ENCODE peak calls at places on chromosomes 2 and 18, in six cellular contexts. One of them, this sample, is unnamed.

GRCh38 chr2:125516496-125517109 is 1139.4 kb upstream of the GYPC start:
- DNase-seq in right cardiac atrium: no peak
- DNase-seq in fibroblast of lung: no peak
- DNase-seq in caudate nucleus: no peak
- DNase-seq in left ventricle myocardium inferior: no peak
- DNase-seq in heart left ventricle: no peak
- DNase-seq in this sample: no peak

GRCh38 chr18:55559735-55560134 is 28.3 kb downstream of the TCF4 start:
- DNase-seq in right cardiac atrium: no peak
- DNase-seq in fibroblast of lung: no peak
- DNase-seq in caudate nucleus: no peak
- DNase-seq in left ventricle myocardium inferior: peak; percentile 23
- DNase-seq in heart left ventricle: peak; percentile 39
- DNase-seq in this sample: no peak

GRCh38 chr18:28588884-28589549 is 412.1 kb upstream of the CDH2 start:
- DNase-seq in right cardiac atrium: no peak
- DNase-seq in fibroblast of lung: peak; percentile 75
- DNase-seq in caudate nucleus: no peak
- DNase-seq in left ventricle myocardium inferior: no peak
- DNase-seq in heart left ventricle: no peak
- DNase-seq in this sample: no peak

GRCh38 chr2:165238295-165238694 is 919 bp upstream of the SCN2A start:
- DNase-seq in right cardiac atrium: no peak
- DNase-seq in fibroblast of lung: peak; percentile 23
- DNase-seq in caudate nucleus: no peak
- DNase-seq in left ventricle myocardium inferior: no peak
- DNase-seq in heart left ventricle: no peak
- DNase-seq in this sample: no peak

GRCh38 chr2:237432484-237433092 is 18.6 kb upstream of the COL6A3 start:
- DNase-seq in right cardiac atrium: peak; percentile 84
- DNase-seq in fibroblast of lung: peak; percentile 98
- DNase-seq in caudate nucleus: no peak
- DNase-seq in left ventricle myocardium inferior: no peak
- DNase-seq in heart left ventricle: no peak
- DNase-seq in this sample: no peak

GRCh38 chr2:160646684-160647444 is 153.3 kb upstream of the RBMS1 start:
- DNase-seq in right cardiac atrium: no peak
- DNase-seq in fibroblast of lung: no peak
- DNase-seq in caudate nucleus: no peak
- DNase-seq in left ventricle myocardium inferior: no peak
- DNase-seq in heart left ventricle: no peak
- DNase-seq in this sample: no peak

GRCh38 chr18:3329471-3329870 is 67.5 kb downstream of the MYL12B start:
- DNase-seq in right cardiac atrium: no peak
- DNase-seq in fibroblast of lung: no peak
- DNase-seq in caudate nucleus: no peak
- DNase-seq in left ventricle myocardium inferior: no peak
- DNase-seq in heart left ventricle: no peak
- DNase-seq in this sample: no peak

GRCh38 chr2:170157025-170157684 is 20.8 kb upstream of the MYO3B start:
- DNase-seq in right cardiac atrium: no peak
- DNase-seq in fibroblast of lung: peak; percentile 82
- DNase-seq in caudate nucleus: no peak
- DNase-seq in left ventricle myocardium inferior: no peak
- DNase-seq in heart left ventricle: no peak
- DNase-seq in this sample: no peak

GRCh38 chr2:2164326-2164917 is 166.7 kb downstream of the MYT1L start:
- DNase-seq in right cardiac atrium: no peak
- DNase-seq in fibroblast of lung: no peak
- DNase-seq in caudate nucleus: no peak
- DNase-seq in left ventricle myocardium inferior: no peak
- DNase-seq in heart left ventricle: no peak
- DNase-seq in this sample: no peak

GRCh38 chr18:3597159-3597977 is 147.4 kb downstream of the TGIF1 start:
- DNase-seq in right cardiac atrium: no peak
- DNase-seq in fibroblast of lung: no peak
- DNase-seq in caudate nucleus: no peak
- DNase-seq in left ventricle myocardium inferior: no peak
- DNase-seq in heart left ventricle: no peak
- DNase-seq in this sample: no peak

GRCh38 chr18:7164610-7165009 is 47.0 kb upstream of the LAMA1 start:
- DNase-seq in right cardiac atrium: no peak
- DNase-seq in fibroblast of lung: no peak
- DNase-seq in caudate nucleus: no peak
- DNase-seq in left ventricle myocardium inferior: no peak
- DNase-seq in heart left ventricle: no peak
- DNase-seq in this sample: no peak

GRCh38 chr2:119063146-119063545 is 95.4 kb downstream of the C1QL2 start:
- DNase-seq in right cardiac atrium: no peak
- DNase-seq in fibroblast of lung: no peak
- DNase-seq in caudate nucleus: no peak
- DNase-seq in left ventricle myocardium inferior: no peak
- DNase-seq in heart left ventricle: no peak
- DNase-seq in this sample: no peak

GRCh38 chr18:44826418-44827259 is 146.0 kb downstream of the SETBP1 start:
- DNase-seq in right cardiac atrium: peak; percentile 82
- DNase-seq in fibroblast of lung: peak; percentile 98
- DNase-seq in caudate nucleus: peak; percentile 23
- DNase-seq in left ventricle myocardium inferior: peak; percentile 42
- DNase-seq in heart left ventricle: peak; percentile 79
- DNase-seq in this sample: no peak

GRCh38 chr2:99691931-99692330 is 202.1 kb upstream of the REV1 start:
- DNase-seq in right cardiac atrium: peak; percentile 95
- DNase-seq in fibroblast of lung: no peak
- DNase-seq in caudate nucleus: no peak
- DNase-seq in left ventricle myocardium inferior: peak; percentile 75
- DNase-seq in heart left ventricle: peak; percentile 74
- DNase-seq in this sample: no peak

GRCh38 chr2:23700627-23701026 is 226.3 kb downstream of the ATAD2B start:
- DNase-seq in right cardiac atrium: no peak
- DNase-seq in fibroblast of lung: no peak
- DNase-seq in caudate nucleus: no peak
- DNase-seq in left ventricle myocardium inferior: no peak
- DNase-seq in heart left ventricle: no peak
- DNase-seq in this sample: no peak

GRCh38 chr18:38940863-38941531 is 1375.4 kb upstream of the CELF4 start:
- DNase-seq in right cardiac atrium: no peak
- DNase-seq in fibroblast of lung: peak; percentile 59
- DNase-seq in caudate nucleus: no peak
- DNase-seq in left ventricle myocardium inferior: no peak
- DNase-seq in heart left ventricle: no peak
- DNase-seq in this sample: no peak

DNA sequence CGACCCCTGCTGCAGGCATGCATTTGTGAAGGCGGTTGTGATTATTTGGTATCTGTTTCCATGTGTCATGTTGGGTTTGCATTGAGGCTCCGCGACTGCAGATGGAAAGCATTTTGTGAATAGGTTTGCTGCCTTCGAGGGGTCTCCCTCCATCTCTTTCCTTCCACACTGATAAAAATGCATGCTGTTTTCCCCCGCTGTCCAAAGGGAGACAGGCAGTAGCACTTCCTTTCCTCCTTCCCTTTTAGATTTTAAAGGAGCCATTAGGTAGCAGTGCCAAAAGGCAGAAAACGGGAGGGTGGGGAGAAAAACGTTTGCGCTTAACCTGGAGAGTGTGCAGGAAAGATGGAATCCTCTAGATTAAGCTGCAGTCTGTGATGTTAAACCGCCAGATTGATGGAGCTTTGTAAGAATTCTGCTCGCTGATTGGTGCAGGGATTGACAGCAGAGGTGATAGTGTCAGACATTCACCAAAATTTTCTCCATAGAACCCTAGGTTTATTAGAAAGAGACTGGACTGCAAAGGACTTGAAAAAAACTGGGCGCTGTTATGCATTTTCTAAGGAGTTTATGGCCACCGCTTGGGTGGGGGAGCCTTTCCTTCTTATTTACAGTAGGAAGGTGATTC is 653 bp downstream of the MAPRE2 start:
- DNase-seq in right cardiac atrium: no peak
- DNase-seq in fibroblast of lung: peak; percentile 23
- DNase-seq in caudate nucleus: no peak
- DNase-seq in left ventricle myocardium inferior: no peak
- DNase-seq in heart left ventricle: no peak
- DNase-seq in this sample: no peak
- H3K27ac ChIP-seq in right cardiac atrium: peak overlapping the region; percentile 81
- H3K27ac ChIP-seq in fibroblast of lung: peak overlapping the region; percentile 91
- H3K27ac ChIP-seq in caudate nucleus: peak overlapping the region; percentile 95
- H3K27ac ChIP-seq in left ventricle myocardium inferior: peak overlapping the region; percentile 93
- H3K27ac ChIP-seq in heart left ventricle: peak overlapping the region; percentile 95
- H3K27ac ChIP-seq in this sample: peak overlapping the region; percentile 85

GRCh38 chr2:66059332-66059731 is 375.6 kb upstream of the MEIS1 start:
- DNase-seq in right cardiac atrium: no peak
- DNase-seq in fibroblast of lung: no peak
- DNase-seq in caudate nucleus: no peak
- DNase-seq in left ventricle myocardium inferior: no peak
- DNase-seq in heart left ventricle: no peak
- DNase-seq in this sample: no peak

GRCh38 chr2:66057844-66058243 is 377.1 kb upstream of the MEIS1 start:
- DNase-seq in right cardiac atrium: no peak
- DNase-seq in fibroblast of lung: no peak
- DNase-seq in caudate nucleus: no peak
- DNase-seq in left ventricle myocardium inferior: no peak
- DNase-seq in heart left ventricle: no peak
- DNase-seq in this sample: no peak

DNA sequence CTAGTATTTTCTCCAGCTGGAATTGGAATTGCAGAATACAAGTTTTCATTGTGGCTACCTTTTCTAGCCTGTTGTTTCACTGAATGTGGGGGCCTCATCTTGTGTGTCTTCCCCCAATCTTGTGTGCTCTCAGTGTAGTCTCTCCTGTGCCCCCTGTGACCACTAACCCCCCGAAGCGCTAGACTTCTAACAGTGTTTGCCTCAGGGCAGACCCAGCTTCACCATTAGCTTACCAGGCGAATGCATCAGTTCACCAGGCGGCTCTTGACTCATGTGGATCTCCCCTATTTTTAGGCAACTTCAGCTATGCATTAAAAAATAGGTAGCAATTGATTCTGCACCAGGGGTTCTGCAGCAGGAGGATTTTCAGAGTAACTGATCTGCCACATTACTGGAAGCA is 376.2 kb upstream of the MEIS1 start:
- DNase-seq in right cardiac atrium: no peak
- DNase-seq in fibroblast of lung: no peak
- DNase-seq in caudate nucleus: no peak
- DNase-seq in left ventricle myocardium inferior: no peak
- DNase-seq in heart left ventricle: no peak
- DNase-seq in this sample: no peak
- H3K27ac ChIP-seq in right cardiac atrium: no peak overlapping the region
- H3K27ac ChIP-seq in fibroblast of lung: no peak overlapping the region
- H3K27ac ChIP-seq in caudate nucleus: no peak overlapping the region
- H3K27ac ChIP-seq in left ventricle myocardium inferior: no peak overlapping the region
- H3K27ac ChIP-seq in heart left ventricle: no peak overlapping the region
- H3K27ac ChIP-seq in this sample: no peak overlapping the region

GRCh38 chr2:59567115-59567514 is 986.3 kb downstream of the BCL11A start:
- DNase-seq in right cardiac atrium: peak; percentile 37
- DNase-seq in fibroblast of lung: no peak
- DNase-seq in caudate nucleus: no peak
- DNase-seq in left ventricle myocardium inferior: no peak
- DNase-seq in heart left ventricle: no peak
- DNase-seq in this sample: no peak

GRCh38 chr2:59570818-59571217 is 982.6 kb downstream of the BCL11A start:
- DNase-seq in right cardiac atrium: no peak
- DNase-seq in fibroblast of lung: no peak
- DNase-seq in caudate nucleus: no peak
- DNase-seq in left ventricle myocardium inferior: no peak
- DNase-seq in heart left ventricle: no peak
- DNase-seq in this sample: no peak

DNA sequence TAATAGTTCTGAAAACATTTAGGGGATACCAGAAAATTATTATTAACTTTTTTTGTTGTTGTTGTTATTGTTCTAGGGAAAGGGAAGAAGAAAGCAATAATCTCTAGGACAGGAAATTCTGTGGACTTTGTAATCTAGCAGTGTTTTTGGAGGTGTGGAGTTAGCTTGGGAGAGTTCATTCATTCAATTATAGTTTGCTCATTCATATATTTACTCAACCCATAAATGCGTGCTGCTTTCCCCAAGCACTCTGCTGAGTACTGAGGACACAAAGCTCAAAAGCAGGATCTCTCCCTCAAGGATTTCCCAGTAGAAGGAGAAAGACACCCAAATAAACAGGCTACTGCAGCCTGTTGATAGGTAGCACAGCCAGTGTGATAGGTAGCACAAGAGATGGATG is 984.3 kb downstream of the BCL11A start:
- DNase-seq in right cardiac atrium: no peak
- DNase-seq in fibroblast of lung: no peak
- DNase-seq in caudate nucleus: no peak
- DNase-seq in left ventricle myocardium inferior: no peak
- DNase-seq in heart left ventricle: no peak
- DNase-seq in this sample: no peak
- H3K27ac ChIP-seq in right cardiac atrium: no peak overlapping the region
- H3K27ac ChIP-seq in fibroblast of lung: no peak overlapping the region
- H3K27ac ChIP-seq in caudate nucleus: no peak overlapping the region
- H3K27ac ChIP-seq in left ventricle myocardium inferior: no peak overlapping the region
- H3K27ac ChIP-seq in heart left ventricle: no peak overlapping the region
- H3K27ac ChIP-seq in this sample: no peak overlapping the region

DNA sequence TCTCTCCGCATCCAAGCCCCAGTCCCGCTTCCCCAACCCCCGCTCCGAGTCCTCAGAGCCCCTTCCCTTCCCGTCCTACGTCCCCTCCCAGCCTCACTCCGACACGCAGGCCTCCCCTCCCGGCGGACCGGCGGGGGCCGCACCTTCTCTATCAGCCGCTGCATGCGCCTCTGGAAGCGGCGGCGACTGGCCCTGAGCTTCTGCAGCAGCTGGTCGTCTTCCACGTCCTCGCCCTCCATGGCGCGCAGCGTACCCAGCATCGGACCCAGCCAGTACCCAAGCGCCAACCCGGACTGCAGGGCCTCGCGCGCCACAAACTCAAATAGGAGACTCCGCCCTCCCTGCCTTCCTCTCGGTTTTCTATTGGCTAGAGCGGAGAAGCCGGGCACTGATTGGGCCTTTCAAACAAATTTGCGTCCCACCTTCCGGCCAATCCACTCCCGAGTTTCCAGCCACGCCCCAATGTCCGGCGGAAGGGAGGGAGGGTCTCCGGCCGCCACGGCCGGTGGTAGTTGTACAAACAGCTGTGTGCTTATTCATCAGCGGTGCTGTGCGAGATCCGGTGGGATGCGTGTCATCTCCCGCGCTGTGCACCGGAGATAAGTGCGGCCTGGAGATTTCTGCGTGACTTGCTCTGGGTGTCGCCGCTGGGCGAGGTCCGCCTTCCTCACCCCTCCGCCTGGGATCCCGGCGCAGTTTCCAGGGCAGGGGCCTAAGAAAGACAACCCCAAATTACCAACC is at the start of gene HJURP:
- DNase-seq in right cardiac atrium: peak; percentile 95
- DNase-seq in fibroblast of lung: peak; percentile 96
- DNase-seq in caudate nucleus: peak; percentile 85
- DNase-seq in left ventricle myocardium inferior: peak; percentile 90
- DNase-seq in heart left ventricle: peak; percentile 94
- DNase-seq in this sample: peak; percentile 87
- H3K27ac ChIP-seq in right cardiac atrium: no peak within 1 kb of the TSS
- H3K27ac ChIP-seq in fibroblast of lung: peak within 1 kb of the TSS; percentile 81
- H3K27ac ChIP-seq in caudate nucleus: peak within 1 kb of the TSS; percentile 4
- H3K27ac ChIP-seq in left ventricle myocardium inferior: peak within 1 kb of the TSS; percentile 63
- H3K27ac ChIP-seq in heart left ventricle: peak within 1 kb of the TSS; percentile 69
- H3K27ac ChIP-seq in this sample: peak within 1 kb of the TSS; percentile 47

DNA sequence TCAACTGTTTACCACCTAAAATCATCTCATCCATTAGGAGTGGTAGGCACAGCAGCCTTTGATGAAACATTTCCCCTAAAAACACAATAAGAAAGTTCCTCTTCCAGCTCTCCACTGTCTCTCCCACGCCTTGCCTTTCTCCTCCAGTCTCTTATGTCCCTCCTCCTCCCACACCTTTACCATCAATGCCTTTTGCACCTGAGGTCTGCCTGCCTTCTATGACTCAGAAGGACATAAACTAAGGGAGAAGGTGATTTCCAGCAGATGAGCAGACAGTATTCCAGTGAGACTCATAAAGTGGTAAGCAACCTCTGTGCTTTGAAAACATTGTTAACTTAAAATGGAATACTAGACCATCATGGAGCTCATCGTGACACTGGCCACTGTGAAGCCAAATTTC is 34.2 kb upstream of the NDUFV2 start:
- DNase-seq in right cardiac atrium: no peak
- DNase-seq in fibroblast of lung: no peak
- DNase-seq in caudate nucleus: no peak
- DNase-seq in left ventricle myocardium inferior: no peak
- DNase-seq in heart left ventricle: no peak
- DNase-seq in this sample: no peak
- H3K27ac ChIP-seq in right cardiac atrium: no peak overlapping the region
- H3K27ac ChIP-seq in fibroblast of lung: no peak overlapping the region
- H3K27ac ChIP-seq in caudate nucleus: no peak overlapping the region
- H3K27ac ChIP-seq in left ventricle myocardium inferior: no peak overlapping the region
- H3K27ac ChIP-seq in heart left ventricle: no peak overlapping the region
- H3K27ac ChIP-seq in this sample: no peak overlapping the region

This sample was measured in substantia nigra.